ENCODE peak calls at places on chromosomes 5 and 9, in five cellular contexts. E is left lung, T is lung, I is aorta, K is Peyer's patch. Y is an unnamed sample.
A peak's percentile ranks its signal among the peaks of the same experiment; 100 is the strongest.

GRCh38 chr5:16539169-16539666 is 73.6 kb upstream of the ZNF622 start:
- DNase-seq in I (peak; percentile 78), T (peak; percentile 52), K (peak; percentile 86), E (no peak), Y (no peak)

GRCh38 chr9:118665226-118665919 is 703.9 kb downstream of the BRINP1 start:
- DNase-seq in K (no peak), I (no peak), T (no peak), E (no peak), Y (no peak)

GRCh38 chr5:176507911-176508310 is 29.3 kb downstream of the RNF44 start:
- DNase-seq in I (no peak), K (no peak), E (no peak), T (no peak), Y (no peak)

GRCh38 chr9:111450114-111450513 is 34.1 kb downstream of the ECPAS start:
- DNase-seq in T (no peak), E (no peak), K (no peak), I (no peak), Y (no peak)

GRCh38 chr5:24642022-24642421 is 2.8 kb downstream of the CDH10 start:
- DNase-seq in I (no peak), T (no peak), K (no peak), E (no peak), Y (no peak)

GRCh38 chr9:33800886-33801285 is 5.5 kb downstream of the PRSS3 start:
- DNase-seq in I (no peak), E (no peak), K (no peak), T (no peak), Y (no peak)

GRCh38 chr9:136364942-136365774 is 1.6 kb upstream of the DNLZ start:
- DNase-seq in I (no peak), E (no peak), T (no peak), K (no peak), Y (no peak)

GRCh38 chr9:13589044-13589737 is 309.7 kb upstream of the MPDZ start:
- DNase-seq in I (no peak), T (no peak), E (no peak), K (no peak), Y (no peak)

GRCh38 chr9:14250779-14251145 is 63.2 kb downstream of the NFIB start:
- DNase-seq in T (no peak), I (no peak), K (no peak), E (no peak), Y (no peak)

GRCh38 chr9:119095072-119095471 is 274.2 kb downstream of the BRINP1 start:
- DNase-seq in K (no peak), T (no peak), E (no peak), I (no peak), Y (no peak)

GRCh38 chr5:158992104-158992740 is 107.5 kb downstream of the EBF1 start:
- DNase-seq in K (no peak), E (no peak), T (no peak), I (no peak), Y (no peak)

GRCh38 chr9:132541966-132542830 is 40.2 kb upstream of the BARHL1 start:
- DNase-seq in K (no peak), I (peak; percentile 57), E (no peak), T (no peak), Y (no peak)

GRCh38 chr5:142403583-142403982 is 78.8 kb upstream of the SPRY4 start:
- DNase-seq in T (no peak), I (no peak), K (no peak), E (peak; percentile 42), Y (no peak)

GRCh38 chr9:136940526-136941230 is 3.9 kb downstream of the FBXW5 start:
- DNase-seq in T (no peak), I (peak; percentile 74), K (no peak), E (peak; percentile 27), Y (no peak)

GRCh38 chr5:139148306-139148705 is 49.9 kb downstream of the SIL1 start:
- DNase-seq in T (no peak), I (no peak), K (no peak), E (no peak), Y (no peak)

DNA sequence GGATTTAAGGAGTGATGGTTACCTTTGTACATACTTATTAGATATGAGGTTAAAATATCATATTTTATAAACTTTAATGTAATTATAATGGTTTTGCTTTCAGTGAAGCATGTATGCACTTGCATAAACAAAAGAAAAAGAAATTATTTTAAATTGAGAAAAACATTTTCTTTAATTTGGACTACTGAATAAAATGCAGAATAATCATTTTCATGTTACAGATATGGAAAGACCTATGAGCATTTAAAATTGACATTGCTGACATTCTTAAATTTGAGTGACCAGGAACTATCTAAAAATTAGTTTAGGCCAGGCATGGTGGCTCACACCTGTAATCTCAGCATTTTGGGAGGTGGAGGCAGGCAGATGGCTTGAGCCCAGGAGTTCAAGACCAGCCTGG is 49.2 kb downstream of the LIX1 start:
- DNase-seq in T (no peak), E (no peak), K (no peak), I (no peak), Y (no peak)
- H3K4me3 ChIP-seq in T (no peak overlapping the region), E (no peak overlapping the region), K (no peak overlapping the region), I (no peak overlapping the region), Y (no peak overlapping the region)

DNA sequence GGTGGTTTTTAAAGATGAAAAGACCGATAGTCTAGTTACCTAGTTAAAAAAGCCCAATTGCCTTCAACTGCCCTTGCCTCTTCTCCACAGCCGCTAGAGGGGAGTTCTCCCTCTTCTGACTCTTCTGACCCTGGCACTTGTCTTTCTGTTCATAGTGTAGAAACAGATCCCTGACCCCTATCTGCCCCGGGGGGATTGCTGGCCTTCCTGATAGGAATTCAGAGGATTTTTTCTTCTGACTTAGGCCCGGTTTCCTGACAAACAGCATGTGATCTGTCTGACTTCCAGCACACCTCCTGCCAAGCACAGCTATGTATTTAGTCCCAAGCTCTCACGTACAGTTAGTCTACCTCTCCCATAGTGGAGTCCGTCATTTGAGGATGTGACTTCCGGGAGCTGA is 5.0 kb upstream of the TMEM268 start:
- DNase-seq in I (no peak), E (no peak), T (no peak), K (no peak), Y (no peak)
- H3K27ac ChIP-seq in I (no peak overlapping the region), E (no peak overlapping the region), T (no peak overlapping the region), K (no peak overlapping the region), Y (no peak overlapping the region)

DNA sequence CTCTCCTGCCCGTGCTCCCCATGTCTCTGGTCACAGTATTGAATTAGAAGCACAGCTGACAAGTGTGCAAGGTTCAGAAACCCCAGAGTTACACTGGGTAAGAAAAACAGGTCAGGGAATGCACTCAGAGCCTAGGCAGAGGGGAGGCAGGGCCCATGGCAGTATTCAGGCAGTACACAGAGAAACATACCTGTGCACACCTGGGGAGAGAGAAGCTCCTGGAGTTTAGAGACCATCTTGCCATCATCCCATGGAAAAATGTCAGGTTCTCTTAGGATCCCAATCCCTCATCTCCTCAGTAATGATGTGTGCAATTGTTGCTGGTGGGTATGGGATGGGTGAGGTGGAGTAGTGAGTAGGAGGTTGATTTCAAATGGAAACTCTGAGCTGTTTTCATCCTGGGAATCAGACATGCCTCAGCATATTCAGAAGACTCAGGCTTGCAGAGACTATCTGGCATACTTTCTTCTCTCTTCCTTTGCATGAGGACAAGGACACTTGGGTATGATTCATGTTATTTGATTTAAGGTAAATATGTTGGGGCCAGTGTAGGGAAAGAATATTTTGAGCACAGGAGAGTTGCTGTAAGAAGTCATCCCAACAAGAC is 228.5 kb downstream of the ESM1 start:
- DNase-seq in T (no peak), E (no peak), I (no peak), K (no peak), Y (no peak)
- H3K4me1 ChIP-seq in T (no peaks in the 10 kb centered on the region), E (peaks cover 6% of the 10 kb centered on the region), I (peaks cover 7% of the 10 kb centered on the region), K (no peaks in the 10 kb centered on the region), Y (peaks cover 11% of the 10 kb centered on the region)

GRCh38 chr5:106205916-106206571 is 1464.7 kb downstream of the EFNA5 start:
- DNase-seq in I (peak; percentile 59), T (no peak), E (no peak), K (no peak), Y (no peak)
- H3K4me3 ChIP-seq in I (no peak overlapping the region), T (no peak overlapping the region), E (no peak overlapping the region), K (no peak overlapping the region), Y (no peak overlapping the region)

GRCh38 chr9:130194406-130194932 is 22.3 kb downstream of the NCS1 start:
- DNase-seq in T (no peak), K (no peak), E (no peak), I (no peak), Y (no peak)
- H3K27ac ChIP-seq in T (no peak overlapping the region), K (no peak overlapping the region), E (no peak overlapping the region), I (no peak overlapping the region), Y (no peak overlapping the region)

GRCh38 chr5:149526855-149527590 is 24.2 kb downstream of the CSNK1A1 start:
- DNase-seq in T (no peak), E (no peak), I (peak; percentile 46), K (no peak), Y (no peak)

GRCh38 chr5:149532413-149532812 is 18.8 kb downstream of the CSNK1A1 start:
- DNase-seq in K (no peak), T (no peak), E (no peak), I (no peak), Y (no peak)

GRCh38 chr5:149529463-149529862 is 21.8 kb downstream of the CSNK1A1 start:
- DNase-seq in K (no peak), T (no peak), E (no peak), I (no peak), Y (no peak)

GRCh38 chr5:149528661-149529060 is 22.6 kb downstream of the CSNK1A1 start:
- DNase-seq in K (no peak), E (no peak), I (no peak), T (no peak), Y (no peak)
- H3K4me1 ChIP-seq in K (peaks cover 56% of the 10 kb centered on the region), E (peaks cover 92% of the 10 kb centered on the region), I (peaks cover 2% of the 10 kb centered on the region), T (peaks cover 7% of the 10 kb centered on the region), Y (peaks cover 3% of the 10 kb centered on the region)

GRCh38 chr9:2967779-2968178 is 123.9 kb upstream of the PUM3 start:
- DNase-seq in E (no peak), I (no peak), T (no peak), K (no peak), Y (no peak)

GRCh38 chr9:2963307-2963706 is 119.4 kb upstream of the PUM3 start:
- DNase-seq in I (no peak), T (no peak), E (no peak), K (no peak), Y (no peak)

GRCh38 chr9:2966846-2967372 is 123.0 kb upstream of the PUM3 start:
- DNase-seq in E (no peak), I (no peak), T (no peak), K (no peak), Y (no peak)

GRCh38 chr9:2962471-2963172 is 118.7 kb upstream of the PUM3 start:
- DNase-seq in I (no peak), E (no peak), K (no peak), T (no peak), Y (no peak)

DNA sequence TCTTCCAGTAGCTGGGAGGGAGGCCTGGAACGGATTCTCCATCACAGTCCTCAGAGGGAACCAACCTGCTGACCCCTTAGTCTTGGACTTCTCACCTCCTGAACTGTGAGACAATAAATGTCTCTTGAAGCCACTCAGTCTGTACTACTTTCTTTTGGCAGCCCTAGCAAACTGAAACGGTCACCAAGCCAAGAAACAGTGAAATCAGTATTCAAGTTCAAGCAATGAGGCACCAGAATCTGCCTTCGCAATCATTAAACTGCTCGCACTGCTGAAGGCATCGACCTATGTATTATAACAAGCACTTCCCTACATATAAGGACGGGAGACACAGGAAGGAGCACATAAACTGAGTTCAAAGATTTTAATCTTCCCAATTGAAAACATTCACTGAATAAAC is 120.6 kb upstream of the PUM3 start:
- DNase-seq in T (no peak), K (no peak), E (no peak), I (no peak), Y (no peak)
- H3K4me3 ChIP-seq in T (no peak overlapping the region), K (no peak overlapping the region), E (no peak overlapping the region), I (no peak overlapping the region), Y (no peak overlapping the region)

Y was measured in effector memory CD4-positive, alpha-beta T cell.